ENCODE peak calls at places on chromosome 12, in nine cellular contexts. Q is AG04450, H is left ventricle myocardium inferior, U is brain microvascular endothelial cell, Y is mammary epithelial cell, P is IMR-90, O is GM23338, F is heart right ventricle, W is H1. N is an unnamed sample.

GRCh38 chr12:2555487-2556082 is 239.2 kb upstream of the FKBP4 start:
- DNase-seq in Q (no peak), H (no peak), U (no peak), Y (no peak), P (no peak), O (peak), F (no peak), W (no peak), N (no peak)

GRCh38 chr12:30754383-30754749 is 385 bp downstream of the CAPRIN2 start:
- DNase-seq in Q (no peak), H (no peak), U (peak), Y (no peak), P (no peak), O (no peak), F (no peak), W (no peak), N (no peak)

GRCh38 chr12:108713471-108713870 is 17.8 kb downstream of the CORO1C start:
- DNase-seq in Q (no peak), H (no peak), U (no peak), Y (no peak), P (no peak), O (no peak), F (no peak), W (no peak), N (no peak)

GRCh38 chr12:58757422-58757821 is 162.9 kb downstream of the LRIG3 start:
- DNase-seq in Q (peak), H (no peak), U (peak), Y (peak), P (peak), O (no peak), F (no peak), W (no peak), N (no peak)

GRCh38 chr12:43336962-43337555 is 214.9 kb downstream of the ADAMTS20 start:
- DNase-seq in Q (no peak), H (no peak), U (no peak), Y (peak), P (peak), O (peak), F (no peak), W (no peak), N (peak)

GRCh38 chr12:52867636-52868035 is 18.8 kb upstream of the KRT78 start:
- DNase-seq in Q (no peak), H (peak), U (no peak), Y (peak), P (no peak), O (peak), F (peak), W (no peak), N (peak)

GRCh38 chr12:52390739-52391617 is 5.5 kb upstream of the KRT84 start:
- DNase-seq in Q (no peak), H (no peak), U (peak), Y (no peak), P (peak), O (peak), F (no peak), W (peak), N (no peak)

GRCh38 chr12:43103866-43104265 is 448.1 kb downstream of the ADAMTS20 start:
- DNase-seq in Q (no peak), H (no peak), U (no peak), Y (no peak), P (no peak), O (no peak), F (no peak), W (no peak), N (no peak)

GRCh38 chr12:108858399-108859074 is 1.2 kb upstream of the SSH1 start:
- DNase-seq in Q (no peak), H (no peak), U (no peak), Y (no peak), P (no peak), O (no peak), F (no peak), W (no peak), N (no peak)

GRCh38 chr12:11695321-11695720 is 45.8 kb downstream of the ETV6 start:
- DNase-seq in Q (no peak), H (no peak), U (no peak), Y (peak), P (peak), O (no peak), F (no peak), W (no peak), N (no peak)

GRCh38 chr12:11693626-11694025 is 44.2 kb downstream of the ETV6 start:
- DNase-seq in Q (no peak), H (no peak), U (no peak), Y (no peak), P (no peak), O (no peak), F (no peak), W (no peak), N (no peak)

GRCh38 chr12:11694528-11694927 is 45.1 kb downstream of the ETV6 start:
- DNase-seq in Q (no peak), H (no peak), U (no peak), Y (no peak), P (no peak), O (no peak), F (no peak), W (no peak), N (no peak)

GRCh38 chr12:11697670-11698387 is 48.4 kb downstream of the ETV6 start:
- DNase-seq in Q (no peak), H (no peak), U (peak), Y (peak), P (peak), O (no peak), F (no peak), W (no peak), N (peak)

GRCh38 chr12:11696084-11696483 is 46.6 kb downstream of the ETV6 start:
- DNase-seq in Q (no peak), H (no peak), U (no peak), Y (no peak), P (no peak), O (no peak), F (no peak), W (no peak), N (no peak)
- H3K27ac ChIP-seq in Q (no peak), H (no peak), U (no peak), Y (no peak), P (no peak), O (no peak), F (no peak), W (no peak), N (no peak)

DNA sequence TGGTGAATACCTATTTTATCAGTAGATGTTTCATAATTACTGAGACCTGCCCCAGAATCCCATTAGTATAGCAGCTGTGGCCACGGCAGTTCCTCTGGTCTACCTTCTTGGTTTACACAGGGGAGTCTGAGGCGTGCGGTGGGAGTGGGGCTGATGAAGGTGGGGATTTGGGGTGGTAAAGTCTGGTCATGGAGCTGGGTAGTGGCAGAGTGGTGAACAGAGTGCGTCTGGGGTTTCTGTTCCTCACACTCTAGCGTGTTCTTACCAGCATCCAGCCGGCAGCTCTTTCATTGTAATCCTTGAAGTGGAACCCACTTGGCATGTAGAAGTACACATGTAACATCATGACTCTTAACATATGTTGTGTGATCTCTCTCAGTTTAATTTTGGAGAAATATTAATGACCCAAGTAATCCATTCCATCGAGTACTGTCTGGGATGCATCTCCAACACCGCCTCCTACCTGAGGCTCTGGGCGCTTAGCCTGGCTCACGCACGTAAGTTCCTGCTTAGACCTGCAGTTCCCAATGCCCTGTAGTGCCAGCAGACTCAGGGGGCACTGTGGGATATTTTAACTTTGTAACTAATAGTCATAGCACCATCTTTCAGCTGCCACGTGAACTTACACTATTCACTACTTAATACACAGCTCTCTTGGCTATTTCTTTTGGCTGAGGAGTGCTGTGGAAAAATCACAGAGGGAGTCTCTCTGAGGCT is 7.9 kb upstream of the DNAH10 start:
- DNase-seq in Q (no peak), H (no peak), U (no peak), Y (no peak), P (no peak), O (no peak), F (no peak), W (no peak), N (no peak)
- TF ChIP-seq CTCF in Q (no peak), H (no peak), U (no peak), Y (no peak), P (no peak), O (no peak), F (no peak), W (no peak), N (no peak)

GRCh38 chr12:56914256-56914655 is 20.0 kb downstream of the SDR9C7 start:
- DNase-seq in Q (no peak), H (no peak), U (no peak), Y (no peak), P (no peak), O (no peak), F (no peak), W (no peak), N (no peak)

GRCh38 chr12:56922032-56922431 is 12.2 kb downstream of the SDR9C7 start:
- DNase-seq in Q (no peak), H (no peak), U (no peak), Y (no peak), P (no peak), O (no peak), F (no peak), W (no peak), N (no peak)

GRCh38 chr12:56916996-56917333 is 17.2 kb downstream of the SDR9C7 start:
- DNase-seq in Q (no peak), H (no peak), U (no peak), Y (no peak), P (no peak), O (no peak), F (no peak), W (no peak), N (no peak)

GRCh38 chr12:56914724-56915123 is 19.5 kb downstream of the SDR9C7 start:
- DNase-seq in Q (no peak), H (no peak), U (no peak), Y (no peak), P (no peak), O (no peak), F (no peak), W (no peak), N (no peak)

DNA sequence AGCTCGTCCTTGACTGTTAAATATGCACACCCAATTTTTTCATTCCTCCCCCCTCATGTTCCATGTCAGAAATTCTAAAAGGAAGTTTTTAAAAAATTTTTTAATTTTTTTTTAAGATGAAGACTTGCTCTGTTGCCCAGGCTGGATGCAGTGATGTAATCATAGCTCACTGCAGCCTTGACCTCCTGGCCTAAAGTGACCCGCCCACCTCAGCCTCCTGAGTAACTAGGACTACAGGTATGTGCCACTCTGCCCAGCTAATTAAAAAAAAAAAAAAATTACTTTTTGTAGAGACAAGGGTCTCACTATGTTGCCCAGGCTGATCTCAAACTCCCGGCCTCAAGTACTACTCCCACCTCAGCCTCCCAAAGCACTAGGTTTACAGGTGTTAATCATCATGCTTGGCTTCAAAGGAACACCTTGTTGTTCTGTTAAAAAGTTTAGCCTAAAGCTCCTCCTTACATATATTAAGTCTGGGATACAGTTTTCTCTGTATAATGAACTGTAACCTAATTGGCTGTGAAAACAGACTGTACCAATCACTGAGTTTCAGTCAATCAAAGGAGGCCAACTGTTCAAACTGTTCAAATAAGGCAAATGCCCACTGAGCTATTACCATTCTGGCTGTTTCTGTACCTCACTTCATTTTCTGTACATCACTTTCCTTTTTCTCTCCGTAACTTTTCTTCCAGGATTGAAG is 17.8 kb downstream of the SDR9C7 start:
- DNase-seq in Q (no peak), H (no peak), U (no peak), Y (no peak), P (no peak), O (no peak), F (no peak), W (no peak), N (no peak)
- H3K27ac ChIP-seq in Q (no peak), H (no peak), U (no peak), Y (no peak), P (no peak), O (no peak), F (no peak), W (no peak), N (no peak)

DNA sequence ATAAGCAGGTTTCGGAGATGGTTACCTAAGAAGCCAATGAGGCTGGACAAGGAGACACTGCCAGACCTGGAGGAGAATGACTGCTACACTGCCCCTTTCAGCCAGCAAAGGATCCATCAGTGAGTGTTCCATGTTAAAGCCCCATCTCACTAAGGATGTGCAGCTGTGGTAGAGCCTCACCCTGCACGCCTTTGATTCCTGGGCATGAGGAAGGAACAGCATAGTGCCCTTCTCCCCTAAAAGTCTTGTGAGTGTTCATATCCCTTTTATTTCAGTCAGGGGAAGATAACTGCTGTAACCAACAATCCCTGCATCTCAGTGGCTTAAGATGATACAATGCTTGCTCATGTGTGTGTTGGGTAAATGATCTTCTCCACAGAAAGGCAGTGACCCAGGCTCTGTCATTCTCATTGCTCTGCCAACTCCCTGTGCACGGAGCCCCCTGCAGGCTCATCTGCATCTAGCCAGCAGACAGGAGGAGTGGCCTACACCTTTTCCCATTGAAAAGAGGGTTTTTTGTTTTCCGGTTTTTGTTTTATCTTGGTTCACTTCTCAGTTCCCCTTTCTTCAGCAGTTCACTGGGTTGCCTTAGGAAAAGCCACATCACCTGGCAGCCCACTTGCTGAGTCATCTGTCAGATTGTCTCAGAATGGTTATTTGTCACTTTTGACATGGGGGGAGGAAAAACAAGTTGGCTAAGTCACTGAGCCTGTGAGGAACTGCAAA is 193.1 kb downstream of the ANO4 start:
- DNase-seq in Q (peak), H (no peak), U (peak), Y (peak), P (peak), O (peak), F (no peak), W (peak), N (peak)
- TF ChIP-seq CTCF in Q (peak), H (no peak), U (peak), Y (peak), P (peak), O (peak), F (no peak), W (peak), N (no peak)

DNA sequence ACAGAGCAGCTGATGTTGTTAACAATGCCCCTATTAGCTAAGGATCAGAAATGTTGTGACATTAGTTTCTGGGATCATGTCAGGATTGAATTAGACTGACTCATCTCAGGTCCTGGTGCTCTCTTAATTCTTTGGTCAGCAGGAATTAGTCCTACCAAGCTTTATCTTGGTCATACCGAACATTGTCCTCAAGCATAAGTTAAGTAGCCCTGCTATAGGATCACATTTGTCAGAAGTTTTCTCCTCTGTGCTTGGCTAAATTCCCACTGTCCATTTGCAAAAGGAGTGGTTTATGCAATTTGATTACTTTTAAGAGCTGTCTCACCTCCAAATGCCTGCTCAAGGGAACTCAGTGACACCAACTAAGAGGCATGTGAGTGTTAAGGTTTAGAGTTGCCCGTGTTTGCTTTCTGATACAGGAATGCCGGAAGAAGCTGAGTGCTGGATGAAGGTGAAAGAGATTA is 48.4 kb upstream of the IFNG-AS1 start:
- DNase-seq in Q (peak), H (no peak), U (peak), Y (peak), P (peak), O (no peak), F (no peak), W (no peak), N (peak)
- H3K27ac ChIP-seq in Q (no peak), H (peak), U (no peak), Y (no peak), P (no peak), O (no peak), F (peak), W (no peak), N (no peak)

GRCh38 chr12:6570264-6570887 is 2.3 kb upstream of the NOP2 start:
- DNase-seq in Q (no peak), H (no peak), U (no peak), Y (no peak), P (no peak), O (peak), F (peak), W (peak), N (peak)
- TF ChIP-seq CTCF in Q (peak), H (peak), U (peak), Y (peak), P (peak), O (peak), F (peak), W (peak), N (peak)